ENCODE peak calls at places on chromosomes 3 and 15, in four cellular contexts. N is GM12878, E is K562, T is HepG2. C is an unnamed sample.

GRCh38 chr3:160378331-160379109 is 20.5 kb downstream of the IFT80 start:
- DNase-seq in N (no peak), E (no peak), T (no peak), C (no peak)

GRCh38 chr3:132716372-132716771 is 5.8 kb downstream of the NPHP3 start:
- DNase-seq in E (no peak), N (no peak), T (no peak), C (no peak)

GRCh38 chr3:46906471-46907058 is 29.0 kb downstream of the PTH1R start:
- DNase-seq in T (no peak), E (no peak), N (no peak), C (no peak)

GRCh38 chr3:153977148-153977547 is 144.0 kb upstream of the ARHGEF26 start:
- DNase-seq in T (no peak), E (no peak), N (no peak), C (no peak)

GRCh38 chr3:29275309-29275708 is 5.6 kb upstream of the RBMS3 start:
- DNase-seq in T (no peak), N (no peak), E (no peak), C (no peak)

GRCh38 chr15:29003446-29004233 is 117.9 kb downstream of the APBA2 start:
- DNase-seq in N (no peak), T (no peak), E (no peak), C (no peak)

GRCh38 chr15:92463826-92464225 is 70.1 kb downstream of the ST8SIA2 start:
- DNase-seq in E (no peak), T (no peak), N (no peak), C (no peak)

GRCh38 chr3:186452517-186452916 is 90.5 kb upstream of the DGKG start:
- DNase-seq in T (no peak), N (no peak), E (no peak), C (no peak)

GRCh38 chr15:64354683-64355558 is 1.1 kb downstream of the CSNK1G1 start:
- DNase-seq in N (no peak), T (no peak), E (no peak), C (no peak)

GRCh38 chr3:138186803-138187295 is 252 bp upstream of the ARMC8 start:
- DNase-seq in E (peak), N (peak), T (no peak), C (peak)

GRCh38 chr3:87148020-87148419 is 79.1 kb upstream of the CHMP2B start:
- DNase-seq in E (no peak), T (peak), N (no peak), C (no peak)

GRCh38 chr15:27867861-27868260 is 231.3 kb downstream of the OCA2 start:
- DNase-seq in N (no peak), T (no peak), E (no peak), C (no peak)

GRCh38 chr15:38652998-38653397 is 88.4 kb upstream of the RASGRP1 start:
- DNase-seq in T (no peak), N (no peak), E (no peak), C (no peak)

GRCh38 chr15:38652183-38652794 is 87.7 kb upstream of the RASGRP1 start:
- DNase-seq in N (no peak), T (no peak), E (no peak), C (no peak)

GRCh38 chr15:38650936-38651327 is 86.3 kb upstream of the RASGRP1 start:
- DNase-seq in E (no peak), N (no peak), T (no peak), C (no peak)

GRCh38 chr15:38650384-38650783 is 85.8 kb upstream of the RASGRP1 start:
- DNase-seq in T (no peak), E (no peak), N (no peak), C (no peak)

GRCh38 chr15:38651328-38652038 is 86.9 kb upstream of the RASGRP1 start:
- DNase-seq in T (no peak), E (no peak), N (no peak), C (no peak)
- TF ChIP-seq ETV6 in T (no peak), E (no peak), N (no peak), C (no peak)

GRCh38 chr3:56294316-56294715 is 174.0 kb downstream of the ERC2 start:
- DNase-seq in T (no peak), E (no peak), N (no peak), C (no peak)

GRCh38 chr3:56288258-56288657 is 180.0 kb downstream of the ERC2 start:
- DNase-seq in E (no peak), N (no peak), T (no peak), C (peak)

GRCh38 chr3:56291953-56292352 is 176.3 kb downstream of the ERC2 start:
- DNase-seq in T (no peak), E (no peak), N (no peak), C (no peak)

GRCh38 chr3:56290376-56290775 is 177.9 kb downstream of the ERC2 start:
- DNase-seq in N (no peak), E (no peak), T (no peak), C (no peak)

DNA sequence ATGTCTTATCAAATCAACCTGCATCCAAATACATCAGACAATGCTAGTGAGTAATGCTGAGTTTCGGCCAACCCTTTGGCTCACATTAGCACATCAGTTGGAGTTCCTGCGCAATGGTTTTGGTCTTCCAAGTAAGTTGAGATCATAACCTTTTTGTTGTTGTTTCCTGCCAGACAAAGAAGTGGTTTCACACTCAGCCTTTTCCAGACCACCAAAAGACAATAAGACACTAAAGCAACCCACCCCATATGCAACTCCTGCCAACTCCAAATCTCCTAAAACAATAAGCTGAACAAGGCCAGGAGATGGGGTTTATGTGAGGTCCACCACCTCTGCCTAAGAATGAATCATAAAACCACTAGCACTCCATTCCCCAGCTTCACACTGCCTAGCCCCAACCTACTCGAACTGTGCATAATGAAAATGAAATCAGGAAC is 177.0 kb downstream of the ERC2 start:
- DNase-seq in E (no peak), T (no peak), N (no peak), C (no peak)
- TF ChIP-seq ETV6 in E (no peak), T (no peak), N (no peak), C (no peak)

GRCh38 chr3:45333549-45333948 is 54.8 kb upstream of the LARS2 start:
- DNase-seq in T (no peak), N (no peak), E (no peak), C (no peak)
- TF ChIP-seq ETV6 in T (no peak), N (no peak), E (no peak), C (no peak)

DNA sequence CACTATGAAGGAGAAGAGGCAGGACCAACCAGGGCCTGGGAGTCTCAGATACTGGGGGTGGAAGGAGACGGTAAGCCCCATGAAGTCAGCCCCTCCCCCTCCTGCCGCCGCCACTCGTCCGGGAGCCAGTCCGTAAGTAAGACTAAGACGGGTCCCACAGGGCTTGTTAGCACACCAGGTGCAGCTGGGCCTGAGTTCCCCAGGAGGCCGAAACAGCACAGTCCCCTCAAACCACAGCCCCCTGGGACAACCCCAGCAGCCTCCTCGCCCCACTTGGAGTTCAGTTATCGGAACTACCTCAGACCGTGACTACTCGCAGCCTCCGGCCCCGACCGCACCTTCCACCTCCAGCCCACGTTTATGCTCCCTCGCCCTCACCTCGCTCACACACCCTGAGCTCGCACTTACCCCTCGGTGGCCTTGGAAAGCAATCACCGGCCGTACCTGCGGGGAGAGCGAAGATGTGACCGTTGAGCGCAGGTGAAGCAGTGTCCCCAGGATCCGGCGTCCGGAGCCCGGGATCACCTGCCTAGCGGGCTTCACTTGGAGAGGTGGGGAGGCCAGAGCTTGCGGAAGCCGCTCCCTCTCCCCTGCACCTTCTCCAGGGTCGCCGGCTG is 557 bp downstream of the ELL3 start:
- DNase-seq in N (peak), E (no peak), T (no peak), C (peak)
- TF ChIP-seq ETV6 in N (no peak), E (no peak), T (no peak), C (no peak)

GRCh38 chr3:143480306-143480852 is 360.8 kb downstream of the CHST2 start:
- DNase-seq in N (no peak), E (no peak), T (no peak), C (no peak)
- TF ChIP-seq ETV6 in N (no peak), E (no peak), T (no peak), C (no peak)